ENCODE peak calls at places on chromosomes 6 and 20, in eight cellular contexts. One of them, this sample, is unnamed.

GRCh38 chr6:48080227-48081009 is 30.6 kb downstream of the PTCHD4 start:
- DNase-seq in neural crest cell: no peak
- DNase-seq in sigmoid colon: no peak
- DNase-seq in endothelial cell: no peak
- DNase-seq in thyroid gland: no peak
- DNase-seq in ascending aorta: no peak
- DNase-seq in cardiac fibroblast: peak; percentile 17
- DNase-seq in ovary: no peak
- DNase-seq in this sample: no peak

GRCh38 chr6:44073612-44074382 is 53.5 kb downstream of the MRPL14 start:
- DNase-seq in sigmoid colon: peak; percentile 75
- DNase-seq in thyroid gland: no peak
- DNase-seq in endothelial cell: no peak
- DNase-seq in cardiac fibroblast: no peak
- DNase-seq in neural crest cell: peak; percentile 22
- DNase-seq in ovary: no peak
- DNase-seq in ascending aorta: no peak
- DNase-seq in this sample: peak; percentile 28

GRCh38 chr6:1251198-1252155 is 60.4 kb upstream of the FOXQ1 start:
- DNase-seq in ascending aorta: no peak
- DNase-seq in sigmoid colon: no peak
- DNase-seq in ovary: no peak
- DNase-seq in thyroid gland: no peak
- DNase-seq in cardiac fibroblast: no peak
- DNase-seq in neural crest cell: no peak
- DNase-seq in endothelial cell: no peak
- DNase-seq in this sample: no peak

GRCh38 chr20:25082498-25082873 is 545 bp upstream of the VSX1 start:
- DNase-seq in ovary: no peak
- DNase-seq in neural crest cell: no peak
- DNase-seq in cardiac fibroblast: no peak
- DNase-seq in endothelial cell: no peak
- DNase-seq in thyroid gland: no peak
- DNase-seq in ascending aorta: no peak
- DNase-seq in sigmoid colon: no peak
- DNase-seq in this sample: no peak

GRCh38 chr20:36369739-36370138 is 63.6 kb downstream of the DLGAP4 start:
- DNase-seq in endothelial cell: no peak
- DNase-seq in ascending aorta: no peak
- DNase-seq in thyroid gland: no peak
- DNase-seq in ovary: no peak
- DNase-seq in cardiac fibroblast: no peak
- DNase-seq in sigmoid colon: no peak
- DNase-seq in neural crest cell: no peak
- DNase-seq in this sample: no peak

GRCh38 chr6:28117386-28118050 is 6.9 kb upstream of the ZSCAN16 start:
- DNase-seq in thyroid gland: no peak
- DNase-seq in endothelial cell: no peak
- DNase-seq in ovary: no peak
- DNase-seq in neural crest cell: no peak
- DNase-seq in sigmoid colon: no peak
- DNase-seq in ascending aorta: no peak
- DNase-seq in cardiac fibroblast: no peak
- DNase-seq in this sample: no peak

GRCh38 chr6:38730136-38730862 is 15.2 kb downstream of the DNAH8 start:
- DNase-seq in thyroid gland: no peak
- DNase-seq in cardiac fibroblast: no peak
- DNase-seq in ovary: no peak
- DNase-seq in sigmoid colon: no peak
- DNase-seq in endothelial cell: no peak
- DNase-seq in neural crest cell: no peak
- DNase-seq in ascending aorta: no peak
- DNase-seq in this sample: no peak

GRCh38 chr6:39366875-39367618 is 44.5 kb upstream of the KCNK16 start:
- DNase-seq in cardiac fibroblast: no peak
- DNase-seq in ovary: no peak
- DNase-seq in neural crest cell: no peak
- DNase-seq in thyroid gland: peak; percentile 35
- DNase-seq in sigmoid colon: no peak
- DNase-seq in ascending aorta: no peak
- DNase-seq in endothelial cell: no peak
- DNase-seq in this sample: no peak

GRCh38 chr20:24783631-24784492 is 165.2 kb upstream of the CST7 start:
- DNase-seq in thyroid gland: peak; percentile 29
- DNase-seq in sigmoid colon: peak; percentile 34
- DNase-seq in ovary: no peak
- DNase-seq in neural crest cell: no peak
- DNase-seq in cardiac fibroblast: no peak
- DNase-seq in ascending aorta: no peak
- DNase-seq in endothelial cell: peak; percentile 30
- DNase-seq in this sample: no peak

GRCh38 chr6:3331498-3331897 is 72.8 kb downstream of the PSMG4 start:
- DNase-seq in sigmoid colon: no peak
- DNase-seq in endothelial cell: no peak
- DNase-seq in neural crest cell: no peak
- DNase-seq in cardiac fibroblast: no peak
- DNase-seq in ascending aorta: no peak
- DNase-seq in thyroid gland: no peak
- DNase-seq in ovary: no peak
- DNase-seq in this sample: no peak

GRCh38 chr6:49913656-49914055 is 47.3 kb upstream of the CRISP1 start:
- DNase-seq in neural crest cell: no peak
- DNase-seq in endothelial cell: no peak
- DNase-seq in ovary: no peak
- DNase-seq in thyroid gland: no peak
- DNase-seq in cardiac fibroblast: no peak
- DNase-seq in sigmoid colon: no peak
- DNase-seq in ascending aorta: no peak
- DNase-seq in this sample: no peak

GRCh38 chr20:64045346-64046011 is 4.0 kb downstream of the SOX18 start:
- DNase-seq in ovary: no peak
- DNase-seq in thyroid gland: no peak
- DNase-seq in neural crest cell: no peak
- DNase-seq in ascending aorta: no peak
- DNase-seq in endothelial cell: peak; percentile 40
- DNase-seq in cardiac fibroblast: no peak
- DNase-seq in sigmoid colon: no peak
- DNase-seq in this sample: no peak

DNA sequence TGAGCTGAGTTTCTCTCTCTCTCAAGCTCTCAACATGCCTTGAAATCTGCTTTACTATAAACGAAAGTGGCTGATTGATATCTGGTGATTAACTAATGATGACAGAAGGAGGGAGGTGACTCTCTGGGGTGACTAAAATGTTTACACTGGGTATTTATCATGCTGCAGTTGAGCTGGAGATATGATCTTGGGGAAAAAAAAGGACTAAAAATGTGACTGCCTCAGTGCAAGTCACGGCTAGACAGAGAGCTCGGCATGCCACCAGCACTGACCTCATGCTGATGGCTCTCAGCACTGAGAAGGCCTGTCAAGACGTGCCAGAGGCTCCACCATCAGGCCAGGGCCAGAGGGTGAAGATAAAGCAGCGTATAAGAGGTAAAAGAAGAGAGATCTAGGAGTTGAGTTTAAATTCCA is 103.1 kb upstream of the SPACA1 start:
- DNase-seq in cardiac fibroblast: peak; percentile 37
- DNase-seq in neural crest cell: no peak
- DNase-seq in ascending aorta: peak; percentile 63
- DNase-seq in thyroid gland: peak; percentile 49
- DNase-seq in ovary: no peak
- DNase-seq in endothelial cell: no peak
- DNase-seq in sigmoid colon: no peak
- DNase-seq in this sample: peak; percentile 26
- TF ChIP-seq CTCF in cardiac fibroblast: peak; percentile 5
- TF ChIP-seq CTCF in neural crest cell: no peak
- TF ChIP-seq CTCF in ascending aorta: peak; percentile 13
- TF ChIP-seq CTCF in thyroid gland: no peak
- TF ChIP-seq CTCF in ovary: no peak
- TF ChIP-seq CTCF in endothelial cell: no peak
- TF ChIP-seq CTCF in sigmoid colon: no peak
- TF ChIP-seq CTCF in this sample: no peak

GRCh38 chr6:37637562-37638413 is 59.9 kb downstream of the MDGA1 start:
- DNase-seq in cardiac fibroblast: no peak
- DNase-seq in thyroid gland: no peak
- DNase-seq in sigmoid colon: no peak
- DNase-seq in neural crest cell: no peak
- DNase-seq in endothelial cell: no peak
- DNase-seq in ovary: no peak
- DNase-seq in ascending aorta: no peak
- DNase-seq in this sample: no peak
- TF ChIP-seq CTCF in cardiac fibroblast: no peak
- TF ChIP-seq CTCF in thyroid gland: no peak
- TF ChIP-seq CTCF in sigmoid colon: no peak
- TF ChIP-seq CTCF in neural crest cell: no peak
- TF ChIP-seq CTCF in endothelial cell: no peak
- TF ChIP-seq CTCF in ovary: no peak
- TF ChIP-seq CTCF in ascending aorta: no peak
- TF ChIP-seq CTCF in this sample: no peak

GRCh38 chr20:10094566-10095173 is 59.9 kb downstream of the ANKEF1 start:
- DNase-seq in ascending aorta: no peak
- DNase-seq in sigmoid colon: no peak
- DNase-seq in neural crest cell: no peak
- DNase-seq in cardiac fibroblast: peak; percentile 26
- DNase-seq in endothelial cell: no peak
- DNase-seq in thyroid gland: no peak
- DNase-seq in ovary: no peak
- DNase-seq in this sample: no peak
- TF ChIP-seq CTCF in ascending aorta: no peak
- TF ChIP-seq CTCF in sigmoid colon: no peak
- TF ChIP-seq CTCF in neural crest cell: no peak
- TF ChIP-seq CTCF in cardiac fibroblast: peak; percentile 26
- TF ChIP-seq CTCF in endothelial cell: no peak
- TF ChIP-seq CTCF in thyroid gland: no peak
- TF ChIP-seq CTCF in ovary: no peak
- TF ChIP-seq CTCF in this sample: no peak

DNA sequence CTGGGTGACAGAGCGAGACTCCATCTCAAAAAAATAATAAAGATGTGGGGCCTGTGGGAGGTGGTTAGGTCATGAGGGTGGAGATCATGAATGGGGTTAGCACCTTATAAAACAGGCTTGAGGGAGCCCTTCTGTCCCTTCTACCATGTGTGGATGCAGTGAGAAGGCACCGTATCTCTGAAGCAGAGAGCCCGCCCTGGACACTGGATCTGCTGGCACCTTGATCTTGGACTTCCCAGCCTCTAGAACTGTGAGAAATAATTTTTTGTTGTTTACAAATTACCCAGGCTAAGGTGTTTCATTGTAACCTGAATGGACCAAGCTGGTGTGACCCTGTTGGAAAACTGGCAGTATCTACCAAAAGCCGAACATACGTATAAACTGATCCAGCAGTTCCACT is 15.7 kb upstream of the PANK2 start:
- DNase-seq in cardiac fibroblast: no peak
- DNase-seq in thyroid gland: no peak
- DNase-seq in ovary: no peak
- DNase-seq in sigmoid colon: no peak
- DNase-seq in neural crest cell: no peak
- DNase-seq in ascending aorta: no peak
- DNase-seq in endothelial cell: no peak
- DNase-seq in this sample: no peak
- TF ChIP-seq CTCF in cardiac fibroblast: no peak
- TF ChIP-seq CTCF in thyroid gland: no peak
- TF ChIP-seq CTCF in ovary: no peak
- TF ChIP-seq CTCF in sigmoid colon: no peak
- TF ChIP-seq CTCF in neural crest cell: no peak
- TF ChIP-seq CTCF in ascending aorta: no peak
- TF ChIP-seq CTCF in endothelial cell: no peak
- TF ChIP-seq CTCF in this sample: no peak

This sample was measured in nephron progenitor cell.